ENCODE peak calls at places on chromosome X, in five cellular contexts. One of them, this sample, is unnamed.
A peak's percentile ranks its signal among the peaks of the same experiment; 100 is the strongest.

GRCh38 chrX:24100713-24101112 is 46.0 kb downstream of the EIF2S3 start:
- DNase-seq in astrocyte of the spinal cord: peak; percentile 14
- DNase-seq in fibroblast of pulmonary artery: peak; percentile 59
- DNase-seq in cardiac muscle cell: no peak
- DNase-seq in body of pancreas: no peak
- DNase-seq in this sample: no peak

GRCh38 chrX:136166221-136166855 is 19.0 kb downstream of the FHL1 start:
- DNase-seq in body of pancreas: no peak
- DNase-seq in astrocyte of the spinal cord: peak; percentile 40
- DNase-seq in fibroblast of pulmonary artery: peak; percentile 58
- DNase-seq in cardiac muscle cell: peak; percentile 20
- DNase-seq in this sample: peak; percentile 18

GRCh38 chrX:137479394-137479793 is 86.5 kb upstream of the ZIC3 start:
- DNase-seq in astrocyte of the spinal cord: no peak
- DNase-seq in body of pancreas: peak; percentile 53
- DNase-seq in fibroblast of pulmonary artery: no peak
- DNase-seq in cardiac muscle cell: peak; percentile 34
- DNase-seq in this sample: no peak

GRCh38 chrX:19560611-19561010 is 45.3 kb upstream of the MAP3K15 start:
- DNase-seq in fibroblast of pulmonary artery: no peak
- DNase-seq in astrocyte of the spinal cord: no peak
- DNase-seq in cardiac muscle cell: no peak
- DNase-seq in body of pancreas: no peak
- DNase-seq in this sample: no peak

GRCh38 chrX:40448793-40449192 is 132.0 kb upstream of the ATP6AP2 start:
- DNase-seq in fibroblast of pulmonary artery: no peak
- DNase-seq in cardiac muscle cell: no peak
- DNase-seq in astrocyte of the spinal cord: no peak
- DNase-seq in body of pancreas: no peak
- DNase-seq in this sample: no peak

GRCh38 chrX:3532571-3532970 is 180.9 kb downstream of the PRKX start:
- DNase-seq in astrocyte of the spinal cord: no peak
- DNase-seq in body of pancreas: no peak
- DNase-seq in cardiac muscle cell: no peak
- DNase-seq in fibroblast of pulmonary artery: no peak
- DNase-seq in this sample: no peak

GRCh38 chrX:37854748-37855147 is 7.4 kb upstream of the DYNLT3 start:
- DNase-seq in fibroblast of pulmonary artery: no peak
- DNase-seq in astrocyte of the spinal cord: no peak
- DNase-seq in cardiac muscle cell: no peak
- DNase-seq in body of pancreas: no peak
- DNase-seq in this sample: no peak

GRCh38 chrX:39445336-39445735 is 644.1 kb downstream of the MID1IP1 start:
- DNase-seq in cardiac muscle cell: peak; percentile 33
- DNase-seq in fibroblast of pulmonary artery: peak; percentile 6
- DNase-seq in body of pancreas: peak; percentile 36
- DNase-seq in astrocyte of the spinal cord: no peak
- DNase-seq in this sample: no peak

GRCh38 chrX:43745938-43746721 is 90.0 kb downstream of the MAOA start:
- DNase-seq in cardiac muscle cell: no peak
- DNase-seq in fibroblast of pulmonary artery: no peak
- DNase-seq in body of pancreas: no peak
- DNase-seq in astrocyte of the spinal cord: peak; percentile 7
- DNase-seq in this sample: no peak

GRCh38 chrX:21839334-21840198 is at the start of gene MBTPS2:
- DNase-seq in astrocyte of the spinal cord: peak; percentile 93
- DNase-seq in cardiac muscle cell: peak; percentile 79
- DNase-seq in body of pancreas: peak; percentile 85
- DNase-seq in fibroblast of pulmonary artery: peak; percentile 92
- DNase-seq in this sample: peak; percentile 89

GRCh38 chrX:131741103-131741581 is 197.3 kb downstream of the OR13H1 start:
- DNase-seq in cardiac muscle cell: no peak
- DNase-seq in body of pancreas: peak; percentile 94
- DNase-seq in fibroblast of pulmonary artery: no peak
- DNase-seq in astrocyte of the spinal cord: peak; percentile 88
- DNase-seq in this sample: no peak

GRCh38 chrX:107102980-107103379 is 15.6 kb downstream of the RBM41 start:
- DNase-seq in astrocyte of the spinal cord: peak; percentile 6
- DNase-seq in fibroblast of pulmonary artery: peak; percentile 21
- DNase-seq in cardiac muscle cell: peak; percentile 13
- DNase-seq in body of pancreas: no peak
- DNase-seq in this sample: peak; percentile 21

GRCh38 chrX:154443479-154443910 is 446 bp upstream of the FAM50A start:
- DNase-seq in cardiac muscle cell: peak; percentile 8
- DNase-seq in body of pancreas: no peak
- DNase-seq in astrocyte of the spinal cord: no peak
- DNase-seq in fibroblast of pulmonary artery: no peak
- DNase-seq in this sample: no peak
- H3K4me3 ChIP-seq in cardiac muscle cell: peak overlapping the region; percentile 60
- H3K4me3 ChIP-seq in body of pancreas: no peak overlapping the region
- H3K4me3 ChIP-seq in astrocyte of the spinal cord: peak overlapping the region; percentile 20
- H3K4me3 ChIP-seq in fibroblast of pulmonary artery: peak overlapping the region; percentile 36
- H3K4me3 ChIP-seq in this sample: peak overlapping the region; percentile 11

DNA sequence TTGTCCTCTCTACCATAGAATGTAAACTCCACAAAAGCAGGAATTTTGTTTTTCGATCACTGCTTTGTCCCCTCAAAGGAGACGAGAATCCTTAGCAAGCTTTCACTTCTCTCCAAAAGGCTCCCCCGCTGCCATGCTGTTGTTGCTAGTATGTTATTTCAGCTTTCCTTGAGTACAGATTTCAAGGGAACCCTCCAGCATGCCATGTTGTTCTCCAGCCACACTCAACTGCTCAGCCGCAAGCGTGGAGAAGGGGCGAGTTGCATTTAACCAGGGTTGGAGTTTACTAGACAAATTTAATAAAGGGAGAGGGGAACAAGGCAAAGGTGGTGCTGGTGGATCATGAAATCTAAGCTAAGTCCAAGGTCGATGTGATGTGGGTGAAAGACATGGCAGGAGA is 23.1 kb downstream of the NSDHL start:
- DNase-seq in body of pancreas: no peak
- DNase-seq in fibroblast of pulmonary artery: no peak
- DNase-seq in astrocyte of the spinal cord: no peak
- DNase-seq in cardiac muscle cell: no peak
- DNase-seq in this sample: no peak
- TF ChIP-seq CTCF in body of pancreas: no peak
- TF ChIP-seq CTCF in fibroblast of pulmonary artery: no peak
- TF ChIP-seq CTCF in astrocyte of the spinal cord: no peak
- TF ChIP-seq CTCF in cardiac muscle cell: no peak
- TF ChIP-seq CTCF in this sample: no peak

GRCh38 chrX:119756926-119757635 is 1.3 kb upstream of the SOWAHD start:
- DNase-seq in astrocyte of the spinal cord: no peak
- DNase-seq in cardiac muscle cell: no peak
- DNase-seq in body of pancreas: peak; percentile 26
- DNase-seq in fibroblast of pulmonary artery: no peak
- DNase-seq in this sample: no peak

GRCh38 chrX:119759333-119759766 is 962 bp downstream of the SOWAHD start:
- DNase-seq in astrocyte of the spinal cord: no peak
- DNase-seq in fibroblast of pulmonary artery: no peak
- DNase-seq in cardiac muscle cell: no peak
- DNase-seq in body of pancreas: no peak
- DNase-seq in this sample: no peak

GRCh38 chrX:119758682-119759332 is 419 bp downstream of the SOWAHD start:
- DNase-seq in fibroblast of pulmonary artery: no peak
- DNase-seq in cardiac muscle cell: peak; percentile 22
- DNase-seq in astrocyte of the spinal cord: no peak
- DNase-seq in body of pancreas: peak; percentile 40
- DNase-seq in this sample: peak; percentile 21

GRCh38 chrX:119757646-119757978 is 776 bp upstream of the SOWAHD start:
- DNase-seq in body of pancreas: no peak
- DNase-seq in fibroblast of pulmonary artery: no peak
- DNase-seq in astrocyte of the spinal cord: no peak
- DNase-seq in cardiac muscle cell: no peak
- DNase-seq in this sample: no peak

GRCh38 chrX:119757979-119758681 is at the start of gene SOWAHD:
- DNase-seq in body of pancreas: peak; percentile 47
- DNase-seq in fibroblast of pulmonary artery: peak; percentile 33
- DNase-seq in cardiac muscle cell: peak; percentile 42
- DNase-seq in astrocyte of the spinal cord: no peak
- DNase-seq in this sample: peak; percentile 24
- H3K4me3 ChIP-seq in body of pancreas: no peak within 1 kb of the TSS
- H3K4me3 ChIP-seq in fibroblast of pulmonary artery: peak within 1 kb of the TSS; percentile 47
- H3K4me3 ChIP-seq in cardiac muscle cell: peak within 1 kb of the TSS; percentile 37
- H3K4me3 ChIP-seq in astrocyte of the spinal cord: peak within 1 kb of the TSS; percentile 32
- H3K4me3 ChIP-seq in this sample: peak within 1 kb of the TSS; percentile 44

GRCh38 chrX:77899081-77899828 is at the start of gene COX7B:
- DNase-seq in fibroblast of pulmonary artery: peak; percentile 98
- DNase-seq in astrocyte of the spinal cord: peak; percentile 97
- DNase-seq in body of pancreas: peak; percentile 77
- DNase-seq in cardiac muscle cell: peak; percentile 93
- DNase-seq in this sample: peak; percentile 91
- TF ChIP-seq CTCF in fibroblast of pulmonary artery: peak; percentile 48
- TF ChIP-seq CTCF in astrocyte of the spinal cord: peak; percentile 47
- TF ChIP-seq CTCF in body of pancreas: peak; percentile 8
- TF ChIP-seq CTCF in cardiac muscle cell: peak; percentile 49
- TF ChIP-seq CTCF in this sample: peak; percentile 54

This sample was measured in epithelial cell of esophagus.